ENCODE peak calls at places on chromosome 18, in nine cellular contexts. One of them, this sample, is unnamed.

GRCh38 chr18:44839239-44839666 is 158.6 kb downstream of the SETBP1 start:
- DNase-seq in neuronal stem cell: peak
- DNase-seq in epithelial cell of prostate: no peak
- DNase-seq in B cell: peak
- DNase-seq in hippocampal formation: no peak
- DNase-seq in GDM1: peak
- DNase-seq in GM23338: peak
- DNase-seq in nephron progenitor cell: no peak
- DNase-seq in nucleus accumbens: peak
- DNase-seq in this sample: peak

GRCh38 chr18:5434425-5434824 is 109.4 kb downstream of the EPB41L3 start:
- DNase-seq in nephron progenitor cell: no peak
- DNase-seq in GM23338: no peak
- DNase-seq in neuronal stem cell: no peak
- DNase-seq in B cell: no peak
- DNase-seq in epithelial cell of prostate: no peak
- DNase-seq in GDM1: no peak
- DNase-seq in nucleus accumbens: no peak
- DNase-seq in hippocampal formation: no peak
- DNase-seq in this sample: no peak

GRCh38 chr18:57798713-57799373 is 4.3 kb downstream of the ATP8B1 start:
- DNase-seq in nephron progenitor cell: no peak
- DNase-seq in nucleus accumbens: no peak
- DNase-seq in GDM1: no peak
- DNase-seq in B cell: no peak
- DNase-seq in hippocampal formation: no peak
- DNase-seq in GM23338: no peak
- DNase-seq in neuronal stem cell: no peak
- DNase-seq in epithelial cell of prostate: no peak
- DNase-seq in this sample: no peak

GRCh38 chr18:79911009-79911870 is 40.2 kb downstream of the SLC66A2 start:
- DNase-seq in epithelial cell of prostate: no peak
- DNase-seq in nephron progenitor cell: no peak
- DNase-seq in hippocampal formation: no peak
- DNase-seq in GM23338: peak
- DNase-seq in B cell: peak
- DNase-seq in GDM1: no peak
- DNase-seq in neuronal stem cell: no peak
- DNase-seq in nucleus accumbens: no peak
- DNase-seq in this sample: no peak

GRCh38 chr18:13831864-13832508 is 8.0 kb downstream of the MC5R start:
- DNase-seq in neuronal stem cell: peak
- DNase-seq in GM23338: peak
- DNase-seq in nucleus accumbens: no peak
- DNase-seq in GDM1: no peak
- DNase-seq in B cell: no peak
- DNase-seq in epithelial cell of prostate: no peak
- DNase-seq in hippocampal formation: no peak
- DNase-seq in nephron progenitor cell: no peak
- DNase-seq in this sample: no peak

GRCh38 chr18:79402977-79403722 is 7.4 kb downstream of the NFATC1 start:
- DNase-seq in neuronal stem cell: no peak
- DNase-seq in nephron progenitor cell: peak
- DNase-seq in hippocampal formation: peak
- DNase-seq in epithelial cell of prostate: no peak
- DNase-seq in B cell: no peak
- DNase-seq in nucleus accumbens: peak
- DNase-seq in GDM1: no peak
- DNase-seq in GM23338: no peak
- DNase-seq in this sample: peak

GRCh38 chr18:3478262-3478978 is 28.4 kb downstream of the TGIF1 start:
- DNase-seq in GDM1: no peak
- DNase-seq in hippocampal formation: no peak
- DNase-seq in B cell: no peak
- DNase-seq in nucleus accumbens: no peak
- DNase-seq in GM23338: no peak
- DNase-seq in nephron progenitor cell: no peak
- DNase-seq in neuronal stem cell: no peak
- DNase-seq in epithelial cell of prostate: no peak
- DNase-seq in this sample: no peak

GRCh38 chr18:79955302-79956075 is 4.0 kb upstream of the SLC66A2 start:
- DNase-seq in nucleus accumbens: no peak
- DNase-seq in GM23338: no peak
- DNase-seq in hippocampal formation: no peak
- DNase-seq in neuronal stem cell: no peak
- DNase-seq in epithelial cell of prostate: no peak
- DNase-seq in nephron progenitor cell: no peak
- DNase-seq in B cell: no peak
- DNase-seq in GDM1: no peak
- DNase-seq in this sample: no peak

GRCh38 chr18:44185981-44186380 is 494.7 kb upstream of the SETBP1 start:
- DNase-seq in B cell: no peak
- DNase-seq in nephron progenitor cell: no peak
- DNase-seq in nucleus accumbens: no peak
- DNase-seq in epithelial cell of prostate: no peak
- DNase-seq in GDM1: no peak
- DNase-seq in hippocampal formation: no peak
- DNase-seq in neuronal stem cell: no peak
- DNase-seq in GM23338: no peak
- DNase-seq in this sample: no peak

GRCh38 chr18:63071566-63072175 is 247.9 kb downstream of the BCL2 start:
- DNase-seq in nucleus accumbens: no peak
- DNase-seq in hippocampal formation: no peak
- DNase-seq in epithelial cell of prostate: no peak
- DNase-seq in B cell: no peak
- DNase-seq in nephron progenitor cell: peak
- DNase-seq in neuronal stem cell: no peak
- DNase-seq in GM23338: no peak
- DNase-seq in GDM1: no peak
- DNase-seq in this sample: no peak

GRCh38 chr18:64110692-64111480 is 38.0 kb downstream of the LINC00305 start:
- DNase-seq in neuronal stem cell: no peak
- DNase-seq in hippocampal formation: no peak
- DNase-seq in epithelial cell of prostate: no peak
- DNase-seq in nucleus accumbens: no peak
- DNase-seq in GDM1: no peak
- DNase-seq in B cell: no peak
- DNase-seq in GM23338: no peak
- DNase-seq in nephron progenitor cell: no peak
- DNase-seq in this sample: no peak

This sample was measured in C1 segment of cervical spinal cord.